ENCODE peak calls at places on chromosomes 16 and 17, in five cellular contexts. U, M, Z, G and N are unnamed samples.
A peak's percentile ranks its signal among the peaks of the same experiment; 100 is the strongest.

GRCh38 chr17:62802531-62803205 is 5.4 kb downstream of the MARCHF10 start:
- DNase-seq in U (no peak), G (no peak), Z (no peak), M (no peak), N (no peak)

GRCh38 chr16:49635009-49635350 is 220.9 kb downstream of the ZNF423 start:
- DNase-seq in U (no peak), M (no peak), Z (no peak), G (no peak), N (no peak)

GRCh38 chr16:52451971-52452421 is 94.9 kb downstream of the TOX3 start:
- DNase-seq in U (no peak), G (no peak), M (no peak), Z (no peak), N (no peak)

GRCh38 chr17:78999056-78999768 is 10.4 kb downstream of the CANT1 start:
- DNase-seq in G (no peak), M (no peak), Z (no peak), U (no peak), N (no peak)

GRCh38 chr17:13367154-13367553 is 234.6 kb downstream of the HS3ST3A1 start:
- DNase-seq in G (no peak), M (no peak), Z (no peak), U (no peak), N (no peak)

GRCh38 chr17:17736205-17737183 is 55.2 kb downstream of the RAI1 start:
- DNase-seq in U (no peak), Z (no peak), M (no peak), G (no peak), N (no peak)

GRCh38 chr16:84592718-84593117 is 25.2 kb downstream of the COTL1 start:
- DNase-seq in M (no peak), Z (no peak), U (no peak), G (no peak), N (no peak)

GRCh38 chr16:48628359-48628985 is 18.5 kb upstream of the N4BP1 start:
- DNase-seq in G (no peak), U (no peak), Z (no peak), M (no peak), N (no peak)

GRCh38 chr16:80004113-80004512 is 403.6 kb upstream of the MAF start:
- DNase-seq in Z (no peak), G (no peak), M (no peak), U (no peak), N (no peak)

GRCh38 chr17:45939398-45939797 is 45.0 kb downstream of the MAPT start:
- DNase-seq in G (no peak), U (no peak), M (no peak), Z (no peak), N (no peak)

GRCh38 chr17:16215002-16215272 is 397 bp downstream of the NCOR1 start:
- DNase-seq in M (peak; percentile 50), G (no peak), U (no peak), Z (peak; percentile 75), N (no peak)

GRCh38 chr16:79639576-79640311 is 39.2 kb upstream of the MAF start:
- DNase-seq in M (peak; percentile 23), Z (no peak), G (peak; percentile 81), U (no peak), N (no peak)

GRCh38 chr17:14373587-14374259 is 72.8 kb downstream of the HS3ST3B1 start:
- DNase-seq in M (no peak), Z (no peak), G (no peak), U (no peak), N (no peak)

GRCh38 chr17:7045492-7046126 is 1.7 kb upstream of the SLC16A11 start:
- DNase-seq in Z (peak; percentile 76), U (peak; percentile 67), G (peak; percentile 90), M (peak; percentile 76), N (no peak)

GRCh38 chr16:66474750-66475199 is 47.7 kb downstream of the BEAN1 start:
- DNase-seq in M (no peak), U (no peak), Z (no peak), G (peak; percentile 82), N (no peak)

GRCh38 chr17:70288540-70289290 is 119.4 kb downstream of the KCNJ2 start:
- DNase-seq in G (no peak), M (no peak), Z (no peak), U (no peak), N (no peak)

GRCh38 chr16:27232875-27233605 is 29.7 kb downstream of the KDM8 start:
- DNase-seq in M (no peak), G (no peak), Z (no peak), U (no peak), N (no peak)

GRCh38 chr16:1078579-1079021 is 6.1 kb downstream of the SSTR5 start:
- DNase-seq in U (no peak), M (peak; percentile 93), Z (no peak), G (no peak), N (no peak)

GRCh38 chr17:70687421-70687820 is 518.1 kb downstream of the KCNJ2 start:
- DNase-seq in U (no peak), M (no peak), Z (no peak), G (no peak), N (no peak)

GRCh38 chr17:18921912-18922451 is 30.0 kb upstream of the SLC5A10 start:
- DNase-seq in Z (no peak), M (peak; percentile 96), U (peak; percentile 13), G (peak; percentile 62), N (no peak)

GRCh38 chr17:61496957-61497653 is 44.9 kb downstream of the TBX4 start:
- DNase-seq in M (no peak), G (no peak), Z (no peak), U (no peak), N (no peak)

GRCh38 chr17:7137182-7137943 is 22.7 kb upstream of the ASGR2 start:
- DNase-seq in G (no peak), U (no peak), Z (no peak), M (no peak), N (no peak)

GRCh38 chr17:38685485-38685884 is 10.7 kb upstream of the EPOP start:
- DNase-seq in U (no peak), M (no peak), G (no peak), Z (no peak), N (no peak)

GRCh38 chr17:78974635-78975591 is 4.8 kb downstream of the LGALS3BP start:
- DNase-seq in M (no peak), U (peak; percentile 55), Z (no peak), G (no peak), N (no peak)

GRCh38 chr17:4177732-4178131 is 34.7 kb downstream of the CYB5D2 start:
- DNase-seq in Z (no peak), G (no peak), U (no peak), M (no peak), N (no peak)

GRCh38 chr17:46730679-46731078 is 87.8 kb downstream of the WNT3 start:
- DNase-seq in G (no peak), Z (no peak), M (no peak), U (no peak), N (no peak)

GRCh38 chr17:76515291-76515949 is 14.2 kb upstream of the RHBDF2 start:
- DNase-seq in Z (no peak), M (no peak), U (peak; percentile 65), G (peak; percentile 94), N (peak; percentile 56)

GRCh38 chr16:54150861-54151260 is 135.7 kb downstream of the IRX3 start:
- DNase-seq in U (no peak), M (no peak), G (no peak), Z (no peak), N (no peak)

GRCh38 chr17:80786470-80786869 is 205.2 kb upstream of the CHMP6 start:
- DNase-seq in G (no peak), U (no peak), M (no peak), Z (peak; percentile 81), N (no peak)

GRCh38 chr17:34703533-34703932 is 124.2 kb downstream of the TMEM132E start:
- DNase-seq in U (peak; percentile 6), M (no peak), G (peak; percentile 22), Z (peak; percentile 96), N (no peak)

GRCh38 chr17:45666046-45666600 is 118.0 kb upstream of the CRHR1 start:
- DNase-seq in U (no peak), M (no peak), Z (peak; percentile 39), G (no peak), N (no peak)

GRCh38 chr17:82823004-82823403 is 16.8 kb downstream of the ZNF750 start:
- DNase-seq in M (peak; percentile 45), G (no peak), Z (peak; percentile 42), U (no peak), N (no peak)

GRCh38 chr17:41654134-41654907 is 29.9 kb upstream of the KRT17 start:
- DNase-seq in G (no peak), Z (no peak), M (peak; percentile 38), U (no peak), N (no peak)

GRCh38 chr16:80158766-80159165 is 382.0 kb upstream of the DYNLRB2 start:
- DNase-seq in Z (no peak), G (no peak), M (peak; percentile 12), U (peak; percentile 24), N (no peak)

DNA sequence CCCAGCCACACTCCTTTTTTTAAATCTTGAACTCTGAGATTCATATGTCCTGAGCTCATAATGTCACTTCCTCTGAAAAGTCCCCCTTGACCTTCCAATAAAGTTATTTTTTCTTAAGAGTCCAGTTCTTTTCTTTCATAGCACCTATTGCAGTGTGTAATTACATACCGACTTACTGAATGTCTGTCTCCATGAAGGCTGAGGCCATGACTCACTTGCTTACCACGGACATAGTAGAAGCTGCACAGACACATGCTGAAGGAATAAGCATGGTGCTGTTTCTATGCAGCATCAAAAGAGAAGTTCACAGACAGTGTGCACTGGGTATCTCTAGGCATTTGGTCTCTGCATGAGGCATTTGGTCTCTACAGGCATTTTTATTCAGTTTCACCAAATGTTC is 77.2 kb downstream of the C17orf67 start:
- DNase-seq in Z (no peak), U (peak; percentile 85), M (peak; percentile 31), G (no peak), N (no peak)
- H3K9me3 ChIP-seq in Z (no peaks in the 10 kb centered on the region), U (no peaks in the 10 kb centered on the region), M (no peaks in the 10 kb centered on the region), G (no peaks in the 10 kb centered on the region), N (no peaks in the 10 kb centered on the region)

DNA sequence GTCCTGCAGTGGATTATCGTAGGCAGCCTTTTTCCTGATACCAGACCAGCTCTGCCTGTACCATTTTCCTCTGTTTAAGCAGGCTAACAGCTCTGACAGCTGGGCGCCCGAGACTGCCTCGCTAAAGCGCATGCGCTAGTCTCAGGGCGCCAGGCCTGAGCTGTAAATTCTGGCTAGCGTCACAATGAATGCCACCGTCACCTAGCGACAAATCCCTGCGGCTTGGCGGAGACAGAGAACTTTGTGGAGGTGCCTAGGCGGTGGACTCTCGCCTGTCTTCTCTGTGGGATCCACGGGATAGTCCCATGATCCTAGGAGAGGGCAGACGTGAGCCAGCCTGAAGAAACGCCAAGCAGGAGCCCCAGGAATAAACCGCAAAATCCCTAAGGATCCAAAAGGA is 573.9 kb downstream of the KCNJ18 start:
- DNase-seq in U (no peak), Z (no peak), M (no peak), G (no peak), N (no peak)
- H3K9me3 ChIP-seq in U (peaks cover 58% of the 10 kb centered on the region), Z (peaks cover 39% of the 10 kb centered on the region), M (no peaks in the 10 kb centered on the region), G (peaks cover 2% of the 10 kb centered on the region), N (peaks cover 4% of the 10 kb centered on the region)

DNA sequence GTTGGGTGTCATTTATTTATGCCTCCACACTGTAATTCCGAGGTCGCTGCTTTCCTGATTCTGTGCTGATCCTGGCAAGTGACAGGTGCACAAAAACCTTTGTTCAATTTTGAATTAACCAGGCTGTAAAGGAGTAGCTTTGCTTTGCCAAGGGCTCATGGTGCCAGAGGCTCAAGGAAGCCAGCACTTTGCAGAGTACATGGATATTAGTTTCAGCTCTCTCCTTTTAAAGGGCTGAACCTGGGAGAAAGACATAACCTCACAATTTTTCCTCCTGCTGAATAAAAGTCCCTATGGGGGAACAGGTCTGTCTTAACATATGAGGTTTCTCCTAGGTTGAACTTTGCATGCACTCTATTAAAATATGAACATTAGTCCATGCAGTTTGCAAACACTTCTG is 227.6 kb upstream of the WSB1 start:
- DNase-seq in G (no peak), M (no peak), Z (no peak), U (no peak), N (no peak)
- H3K9me3 ChIP-seq in G (no peaks in the 10 kb centered on the region), M (no peaks in the 10 kb centered on the region), Z (peaks cover 62% of the 10 kb centered on the region), U (peaks cover 4% of the 10 kb centered on the region), N (no peaks in the 10 kb centered on the region)

GRCh38 chr16:10923146-10923649 is 19.1 kb downstream of the DEXI start:
- DNase-seq in G (no peak), U (no peak), Z (no peak), M (no peak), N (no peak)
- H3K9me3 ChIP-seq in G (no peaks in the 10 kb centered on the region), U (no peaks in the 10 kb centered on the region), Z (no peaks in the 10 kb centered on the region), M (no peaks in the 10 kb centered on the region), N (no peaks in the 10 kb centered on the region)